ENCODE peak calls at places on chromosomes 16 and 17, in six cellular contexts. One of them, this sample, is unnamed.

GRCh38 chr17:13204607-13205237 is 186.9 kb upstream of the ELAC2 start:
- DNase-seq in epithelial cell of esophagus: no peak
- DNase-seq in lower leg skin: no peak
- DNase-seq in astrocyte of the spinal cord: no peak
- DNase-seq in pancreas: no peak
- DNase-seq in transverse colon: no peak
- DNase-seq in this sample: no peak

GRCh38 chr17:15943971-15944719 is 785 bp upstream of the ADORA2B start:
- DNase-seq in epithelial cell of esophagus: no peak
- DNase-seq in lower leg skin: no peak
- DNase-seq in astrocyte of the spinal cord: no peak
- DNase-seq in pancreas: no peak
- DNase-seq in transverse colon: no peak
- DNase-seq in this sample: no peak

GRCh38 chr17:57352658-57353057 is 96.3 kb downstream of the MSI2 start:
- DNase-seq in epithelial cell of esophagus: no peak
- DNase-seq in lower leg skin: no peak
- DNase-seq in astrocyte of the spinal cord: no peak
- DNase-seq in pancreas: no peak
- DNase-seq in transverse colon: no peak
- DNase-seq in this sample: no peak

GRCh38 chr16:9798474-9798873 is 383.8 kb downstream of the GRIN2A start:
- DNase-seq in epithelial cell of esophagus: no peak
- DNase-seq in lower leg skin: no peak
- DNase-seq in astrocyte of the spinal cord: no peak
- DNase-seq in pancreas: no peak
- DNase-seq in transverse colon: no peak
- DNase-seq in this sample: no peak

GRCh38 chr16:77794586-77794985 is 6.2 kb downstream of the VAT1L start:
- DNase-seq in epithelial cell of esophagus: peak; percentile 62
- DNase-seq in lower leg skin: no peak
- DNase-seq in astrocyte of the spinal cord: peak; percentile 81
- DNase-seq in pancreas: no peak
- DNase-seq in transverse colon: no peak
- DNase-seq in this sample: peak; percentile 42

GRCh38 chr16:9183682-9184353 is 92.4 kb downstream of the HAPSTR1 start:
- DNase-seq in epithelial cell of esophagus: no peak
- DNase-seq in lower leg skin: no peak
- DNase-seq in astrocyte of the spinal cord: no peak
- DNase-seq in pancreas: no peak
- DNase-seq in transverse colon: no peak
- DNase-seq in this sample: no peak

GRCh38 chr16:8417145-8417544 is 173.2 kb downstream of the TMEM114 start:
- DNase-seq in epithelial cell of esophagus: no peak
- DNase-seq in lower leg skin: no peak
- DNase-seq in astrocyte of the spinal cord: no peak
- DNase-seq in pancreas: no peak
- DNase-seq in transverse colon: no peak
- DNase-seq in this sample: no peak

GRCh38 chr16:88508868-88509748 is 56.0 kb downstream of the ZFPM1 start:
- DNase-seq in epithelial cell of esophagus: peak; percentile 78
- DNase-seq in lower leg skin: no peak
- DNase-seq in astrocyte of the spinal cord: no peak
- DNase-seq in pancreas: peak; percentile 87
- DNase-seq in transverse colon: peak; percentile 53
- DNase-seq in this sample: no peak

GRCh38 chr17:15411556-15412198 is 55.7 kb downstream of the CDRT4 start:
- DNase-seq in epithelial cell of esophagus: no peak
- DNase-seq in lower leg skin: no peak
- DNase-seq in astrocyte of the spinal cord: no peak
- DNase-seq in pancreas: no peak
- DNase-seq in transverse colon: no peak
- DNase-seq in this sample: no peak

GRCh38 chr17:20059728-20060188 is 50.6 kb downstream of the SPECC1 start:
- DNase-seq in epithelial cell of esophagus: peak; percentile 75
- DNase-seq in lower leg skin: no peak
- DNase-seq in astrocyte of the spinal cord: peak; percentile 23
- DNase-seq in pancreas: no peak
- DNase-seq in transverse colon: no peak
- DNase-seq in this sample: no peak

GRCh38 chr17:60102632-60103047 is 23.9 kb upstream of the HEATR6 start:
- DNase-seq in epithelial cell of esophagus: peak; percentile 70
- DNase-seq in lower leg skin: no peak
- DNase-seq in astrocyte of the spinal cord: peak; percentile 32
- DNase-seq in pancreas: no peak
- DNase-seq in transverse colon: peak; percentile 37
- DNase-seq in this sample: no peak

GRCh38 chr16:71709231-71709781 is 15.2 kb downstream of the PHLPP2 start:
- DNase-seq in epithelial cell of esophagus: peak; percentile 10
- DNase-seq in lower leg skin: no peak
- DNase-seq in astrocyte of the spinal cord: peak; percentile 15
- DNase-seq in pancreas: no peak
- DNase-seq in transverse colon: no peak
- DNase-seq in this sample: peak; percentile 37

GRCh38 chr16:54359086-54359485 is 72.5 kb upstream of the IRX3 start:
- DNase-seq in epithelial cell of esophagus: no peak
- DNase-seq in lower leg skin: no peak
- DNase-seq in astrocyte of the spinal cord: no peak
- DNase-seq in pancreas: no peak
- DNase-seq in transverse colon: no peak
- DNase-seq in this sample: no peak

GRCh38 chr16:84360170-84360569 is 8.2 kb upstream of the ATP2C2 start:
- DNase-seq in epithelial cell of esophagus: peak; percentile 70
- DNase-seq in lower leg skin: no peak
- DNase-seq in astrocyte of the spinal cord: peak; percentile 2
- DNase-seq in pancreas: no peak
- DNase-seq in transverse colon: no peak
- DNase-seq in this sample: peak; percentile 55

GRCh38 chr16:63982156-63982555 is 1139.7 kb downstream of the CDH11 start:
- DNase-seq in epithelial cell of esophagus: no peak
- DNase-seq in lower leg skin: no peak
- DNase-seq in astrocyte of the spinal cord: no peak
- DNase-seq in pancreas: no peak
- DNase-seq in transverse colon: no peak
- DNase-seq in this sample: no peak

GRCh38 chr17:70422862-70423261 is 253.5 kb downstream of the KCNJ2 start:
- DNase-seq in epithelial cell of esophagus: no peak
- DNase-seq in lower leg skin: no peak
- DNase-seq in astrocyte of the spinal cord: no peak
- DNase-seq in pancreas: no peak
- DNase-seq in transverse colon: no peak
- DNase-seq in this sample: no peak

DNA sequence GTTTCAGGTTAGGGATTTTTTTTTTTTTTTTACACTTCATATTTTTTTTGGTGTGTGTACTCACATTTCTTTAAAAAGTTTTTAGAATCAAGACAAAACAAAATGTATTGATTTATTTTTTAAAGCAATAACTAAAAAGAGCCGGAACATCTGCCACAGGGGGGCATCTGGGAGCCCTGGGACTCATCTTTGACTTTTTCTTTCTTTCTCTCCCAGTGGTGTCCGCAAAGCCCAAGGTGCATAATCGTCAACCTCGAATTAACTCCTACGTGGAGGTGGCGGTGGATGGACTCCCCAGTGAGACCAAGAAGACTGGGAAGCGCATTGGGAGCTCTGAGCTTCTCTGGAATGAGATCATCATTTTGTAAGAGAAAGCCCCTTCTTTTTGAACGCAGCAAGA is 36.3 kb downstream of the WWP2 start:
- DNase-seq in epithelial cell of esophagus: no peak
- DNase-seq in lower leg skin: no peak
- DNase-seq in astrocyte of the spinal cord: peak; percentile 29
- DNase-seq in pancreas: no peak
- DNase-seq in transverse colon: no peak
- DNase-seq in this sample: no peak
- TF ChIP-seq CTCF in epithelial cell of esophagus: peak; percentile 7
- TF ChIP-seq CTCF in lower leg skin: no peak
- TF ChIP-seq CTCF in astrocyte of the spinal cord: peak; percentile 61
- TF ChIP-seq CTCF in pancreas: no peak
- TF ChIP-seq CTCF in transverse colon: no peak
- TF ChIP-seq CTCF in this sample: peak; percentile 54

GRCh38 chr17:39835038-39835786 is 28.9 kb downstream of the IKZF3 start:
- DNase-seq in epithelial cell of esophagus: no peak
- DNase-seq in lower leg skin: no peak
- DNase-seq in astrocyte of the spinal cord: no peak
- DNase-seq in pancreas: no peak
- DNase-seq in transverse colon: no peak
- DNase-seq in this sample: no peak
- TF ChIP-seq CTCF in epithelial cell of esophagus: no peak
- TF ChIP-seq CTCF in lower leg skin: no peak
- TF ChIP-seq CTCF in astrocyte of the spinal cord: no peak
- TF ChIP-seq CTCF in pancreas: no peak
- TF ChIP-seq CTCF in transverse colon: no peak
- TF ChIP-seq CTCF in this sample: no peak

GRCh38 chr16:57235128-57236092 is 9.6 kb upstream of the ARL2BP start:
- DNase-seq in epithelial cell of esophagus: peak; percentile 26
- DNase-seq in lower leg skin: no peak
- DNase-seq in astrocyte of the spinal cord: peak; percentile 89
- DNase-seq in pancreas: no peak
- DNase-seq in transverse colon: no peak
- DNase-seq in this sample: no peak
- TF ChIP-seq CTCF in epithelial cell of esophagus: no peak
- TF ChIP-seq CTCF in lower leg skin: no peak
- TF ChIP-seq CTCF in astrocyte of the spinal cord: no peak
- TF ChIP-seq CTCF in pancreas: no peak
- TF ChIP-seq CTCF in transverse colon: no peak
- TF ChIP-seq CTCF in this sample: no peak

GRCh38 chr17:80891096-80892018 is 100.3 kb upstream of the CHMP6 start:
- DNase-seq in epithelial cell of esophagus: peak; percentile 85
- DNase-seq in lower leg skin: no peak
- DNase-seq in astrocyte of the spinal cord: peak; percentile 92
- DNase-seq in pancreas: peak; percentile 5
- DNase-seq in transverse colon: peak; percentile 22
- DNase-seq in this sample: peak; percentile 86
- TF ChIP-seq CTCF in epithelial cell of esophagus: peak; percentile 22
- TF ChIP-seq CTCF in lower leg skin: no peak
- TF ChIP-seq CTCF in astrocyte of the spinal cord: no peak
- TF ChIP-seq CTCF in pancreas: no peak
- TF ChIP-seq CTCF in transverse colon: peak; percentile 11
- TF ChIP-seq CTCF in this sample: no peak

GRCh38 chr17:77958716-77959215 is 263 bp downstream of the TNRC6C start:
- DNase-seq in epithelial cell of esophagus: no peak
- DNase-seq in lower leg skin: no peak
- DNase-seq in astrocyte of the spinal cord: no peak
- DNase-seq in pancreas: no peak
- DNase-seq in transverse colon: no peak
- DNase-seq in this sample: no peak

GRCh38 chr17:77959926-77960521 is 1.5 kb downstream of the TNRC6C start:
- DNase-seq in epithelial cell of esophagus: no peak
- DNase-seq in lower leg skin: no peak
- DNase-seq in astrocyte of the spinal cord: peak; percentile 38
- DNase-seq in pancreas: no peak
- DNase-seq in transverse colon: no peak
- DNase-seq in this sample: no peak

GRCh38 chr17:77959216-77959925 is 868 bp downstream of the TNRC6C start:
- DNase-seq in epithelial cell of esophagus: peak; percentile 20
- DNase-seq in lower leg skin: peak; percentile 86
- DNase-seq in astrocyte of the spinal cord: peak; percentile 8
- DNase-seq in pancreas: peak; percentile 48
- DNase-seq in transverse colon: peak; percentile 21
- DNase-seq in this sample: no peak

GRCh38 chr17:77957215-77957868 is 1.2 kb upstream of the TNRC6C start:
- DNase-seq in epithelial cell of esophagus: no peak
- DNase-seq in lower leg skin: no peak
- DNase-seq in astrocyte of the spinal cord: peak; percentile 24
- DNase-seq in pancreas: no peak
- DNase-seq in transverse colon: no peak
- DNase-seq in this sample: no peak

GRCh38 chr17:77957869-77958715 is at the start of gene TNRC6C:
- DNase-seq in epithelial cell of esophagus: peak; percentile 98
- DNase-seq in lower leg skin: peak; percentile 100
- DNase-seq in astrocyte of the spinal cord: peak; percentile 99
- DNase-seq in pancreas: peak; percentile 99
- DNase-seq in transverse colon: peak; percentile 100
- DNase-seq in this sample: peak; percentile 90
- TF ChIP-seq CTCF in epithelial cell of esophagus: no peak
- TF ChIP-seq CTCF in lower leg skin: peak; percentile 29
- TF ChIP-seq CTCF in astrocyte of the spinal cord: peak; percentile 14
- TF ChIP-seq CTCF in pancreas: no peak
- TF ChIP-seq CTCF in transverse colon: no peak
- TF ChIP-seq CTCF in this sample: no peak

GRCh38 chr17:68291836-68292688 is 767 bp downstream of the ARSG start:
- DNase-seq in epithelial cell of esophagus: peak; percentile 81
- DNase-seq in lower leg skin: peak; percentile 95
- DNase-seq in astrocyte of the spinal cord: peak; percentile 68
- DNase-seq in pancreas: peak; percentile 61
- DNase-seq in transverse colon: peak; percentile 84
- DNase-seq in this sample: peak; percentile 16
- TF ChIP-seq CTCF in epithelial cell of esophagus: no peak
- TF ChIP-seq CTCF in lower leg skin: no peak
- TF ChIP-seq CTCF in astrocyte of the spinal cord: no peak
- TF ChIP-seq CTCF in pancreas: no peak
- TF ChIP-seq CTCF in transverse colon: no peak
- TF ChIP-seq CTCF in this sample: no peak

GRCh38 chr17:67017895-67018294 is 26.5 kb upstream of the CACNG1 start:
- DNase-seq in epithelial cell of esophagus: no peak
- DNase-seq in lower leg skin: no peak
- DNase-seq in astrocyte of the spinal cord: no peak
- DNase-seq in pancreas: no peak
- DNase-seq in transverse colon: no peak
- DNase-seq in this sample: no peak

GRCh38 chr17:67018429-67019125 is 25.8 kb upstream of the CACNG1 start:
- DNase-seq in epithelial cell of esophagus: no peak
- DNase-seq in lower leg skin: no peak
- DNase-seq in astrocyte of the spinal cord: no peak
- DNase-seq in pancreas: no peak
- DNase-seq in transverse colon: peak; percentile 9
- DNase-seq in this sample: no peak

GRCh38 chr17:67013891-67014290 is 30.5 kb upstream of the CACNG1 start:
- DNase-seq in epithelial cell of esophagus: no peak
- DNase-seq in lower leg skin: no peak
- DNase-seq in astrocyte of the spinal cord: no peak
- DNase-seq in pancreas: no peak
- DNase-seq in transverse colon: no peak
- DNase-seq in this sample: no peak

GRCh38 chr17:67015001-67015400 is 29.4 kb upstream of the CACNG1 start:
- DNase-seq in epithelial cell of esophagus: no peak
- DNase-seq in lower leg skin: no peak
- DNase-seq in astrocyte of the spinal cord: no peak
- DNase-seq in pancreas: no peak
- DNase-seq in transverse colon: no peak
- DNase-seq in this sample: no peak

DNA sequence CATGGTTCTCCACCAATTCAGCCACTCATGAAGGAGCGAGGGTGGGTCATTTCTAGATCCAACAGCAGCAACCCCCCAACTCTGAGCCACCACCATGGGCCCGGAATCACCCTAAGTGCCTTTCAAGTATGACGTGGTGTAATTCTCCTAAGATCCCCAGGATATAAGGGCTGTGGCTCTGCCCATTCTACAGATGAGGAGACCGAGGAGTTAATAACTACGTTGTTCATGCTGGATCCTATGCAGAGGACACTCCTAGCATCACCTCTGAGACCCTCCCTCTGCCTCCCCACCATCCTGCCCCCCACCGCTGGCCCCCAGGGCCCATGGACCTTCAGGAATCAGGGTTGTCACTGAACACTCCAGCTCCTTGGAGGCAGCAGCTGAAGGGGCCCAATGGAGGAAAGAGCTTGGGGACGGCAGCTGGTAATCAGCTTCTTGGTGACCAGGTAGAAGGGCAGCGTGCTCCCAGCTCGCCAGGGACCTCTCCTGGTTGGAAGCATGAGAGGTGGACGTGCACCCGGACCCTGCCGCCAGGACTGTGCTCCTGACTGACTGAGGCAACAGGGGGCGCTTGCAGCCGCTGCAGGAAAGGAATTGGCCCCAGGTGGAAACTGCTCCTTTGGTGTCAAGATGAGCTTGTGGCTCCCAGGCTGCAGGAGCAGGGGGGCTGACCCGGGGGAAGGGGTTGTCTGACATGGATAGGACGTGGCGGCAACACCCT is 28.2 kb upstream of the CACNG1 start:
- DNase-seq in epithelial cell of esophagus: no peak
- DNase-seq in lower leg skin: no peak
- DNase-seq in astrocyte of the spinal cord: no peak
- DNase-seq in pancreas: no peak
- DNase-seq in transverse colon: no peak
- DNase-seq in this sample: no peak
- TF ChIP-seq CTCF in epithelial cell of esophagus: no peak
- TF ChIP-seq CTCF in lower leg skin: no peak
- TF ChIP-seq CTCF in astrocyte of the spinal cord: no peak
- TF ChIP-seq CTCF in pancreas: no peak
- TF ChIP-seq CTCF in transverse colon: no peak
- TF ChIP-seq CTCF in this sample: no peak

This sample was measured in kidney epithelial cell.